ENCODE peak calls at places on chromosomes 6 and 20, in seven cellular contexts. L, R, G, P, S, B and H are unnamed samples.
A peak's percentile ranks its signal among the peaks of the same experiment; 100 is the strongest.

GRCh38 chr6:121453191-121453590 is 17.7 kb downstream of the GJA1 start:
- DNase-seq in L (no peak), P (no peak), R (no peak), S (no peak), G (no peak), B (no peak), H (no peak)

GRCh38 chr6:33314943-33315752 is 1.3 kb upstream of the TAPBP start:
- DNase-seq in S (no peak), R (peak; percentile 78), L (peak; percentile 40), P (peak; percentile 4), B (no peak), G (peak; percentile 65), H (peak; percentile 64)

GRCh38 chr20:53517146-53517545 is 76.5 kb downstream of the ZNF217 start:
- DNase-seq in B (peak; percentile 51), G (no peak), L (peak; percentile 54), R (no peak), S (no peak), P (no peak), H (no peak)

GRCh38 chr6:16136536-16137450 is 7.9 kb downstream of the MYLIP start:
- DNase-seq in P (no peak), B (no peak), L (peak; percentile 87), G (peak; percentile 40), S (no peak), R (no peak), H (no peak)

GRCh38 chr6:135434095-135434494 is 63.4 kb downstream of the AHI1 start:
- DNase-seq in S (no peak), G (no peak), R (no peak), L (no peak), P (no peak), B (no peak), H (no peak)

GRCh38 chr6:122653094-122653493 is 42.9 kb downstream of the PKIB start:
- DNase-seq in P (no peak), G (no peak), B (no peak), R (no peak), S (no peak), L (peak; percentile 81), H (no peak)

GRCh38 chr6:68160348-68160747 is 474.7 kb upstream of the ADGRB3 start:
- DNase-seq in G (no peak), P (no peak), S (no peak), B (no peak), R (no peak), L (no peak), H (no peak)

GRCh38 chr20:57326667-57327455 is 2.7 kb upstream of the SPO11 start:
- DNase-seq in G (no peak), P (no peak), L (peak; percentile 95), B (peak; percentile 98), R (no peak), S (no peak), H (no peak)

GRCh38 chr20:56249244-56249955 is 868 bp downstream of the MC3R start:
- DNase-seq in L (peak; percentile 31), R (no peak), S (no peak), G (no peak), B (peak; percentile 49), P (peak; percentile 31), H (no peak)

GRCh38 chr20:45857836-45858250 is 429 bp downstream of the ZSWIM3 start:
- DNase-seq in L (no peak), G (no peak), S (no peak), R (no peak), P (peak; percentile 66), B (no peak), H (no peak)

GRCh38 chr6:159931112-159931511 is 37.8 kb upstream of the IGF2R start:
- DNase-seq in B (no peak), L (no peak), G (no peak), S (no peak), P (no peak), R (no peak), H (no peak)

GRCh38 chr6:140623498-140623897 is 1249.0 kb upstream of the CITED2 start:
- DNase-seq in P (no peak), L (peak; percentile 62), G (no peak), S (no peak), B (no peak), R (no peak), H (no peak)

DNA sequence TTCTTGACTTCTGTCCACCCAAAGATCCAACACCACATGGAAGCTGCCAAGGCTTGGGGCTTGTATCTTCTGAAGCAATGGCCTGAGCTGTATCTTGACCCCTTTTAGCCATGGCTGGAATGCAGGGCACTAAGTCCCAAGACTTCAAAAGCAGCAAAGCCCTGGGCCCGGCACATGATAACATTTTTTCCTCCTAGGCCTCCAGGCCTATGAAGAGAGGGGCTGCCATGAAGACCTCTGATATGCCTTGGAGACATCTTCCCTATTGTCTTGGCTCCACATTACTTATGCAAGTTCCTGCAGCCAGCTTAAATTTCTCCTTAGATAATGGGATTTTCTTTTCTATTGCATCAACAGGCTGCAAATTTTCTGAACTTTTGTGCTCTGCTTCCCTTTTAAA is 1252.6 kb upstream of the CITED2 start:
- DNase-seq in S (no peak), P (no peak), G (no peak), L (no peak), B (no peak), R (no peak), H (no peak)
- H3K9me3 ChIP-seq in S (peaks cover 8% of the 10 kb centered on the region), P (peaks cover 8% of the 10 kb centered on the region), G (peaks cover 5% of the 10 kb centered on the region), L (peaks cover 9% of the 10 kb centered on the region), B (no peaks in the 10 kb centered on the region), R (no peaks in the 10 kb centered on the region), H (no peaks in the 10 kb centered on the region)

GRCh38 chr6:89281779-89282246 is 33.3 kb downstream of the GABRR2 start:
- DNase-seq in S (peak; percentile 42), R (no peak), G (peak; percentile 41), B (no peak), L (peak; percentile 52), P (peak; percentile 65), H (no peak)
- TF ChIP-seq CTCF in S (no peak), R (peak; percentile 42), G (no peak), B (peak; percentile 47), L (peak; percentile 55), P (peak; percentile 59), H (no peak)

GRCh38 chr6:132135409-132135808 is 184.2 kb upstream of the CCN2 start:
- DNase-seq in S (no peak), G (no peak), L (no peak), P (no peak), B (no peak), R (no peak), H (no peak)
- H3K4me3 ChIP-seq in S (no peak overlapping the region), G (no peak overlapping the region), L (no peak overlapping the region), P (no peak overlapping the region), B (no peak overlapping the region), R (no peak overlapping the region), H (no peak overlapping the region)

GRCh38 chr6:117034547-117034946 is 157.5 kb downstream of the RFX6 start:
- DNase-seq in B (no peak), P (no peak), S (no peak), R (no peak), L (peak; percentile 17), G (no peak), H (no peak)
- H3K9me3 ChIP-seq in B (no peaks in the 10 kb centered on the region), P (no peaks in the 10 kb centered on the region), S (no peaks in the 10 kb centered on the region), R (no peaks in the 10 kb centered on the region), L (no peaks in the 10 kb centered on the region), G (no peaks in the 10 kb centered on the region), H (no peaks in the 10 kb centered on the region)

GRCh38 chr20:35297153-35297552 is 4.9 kb upstream of the FAM83C start:
- DNase-seq in S (no peak), G (no peak), L (peak; percentile 56), P (no peak), R (no peak), B (peak; percentile 64), H (peak; percentile 6)
- TF ChIP-seq CTCF in S (no peak), G (no peak), L (peak; percentile 44), P (peak; percentile 29), R (no peak), B (peak; percentile 26), H (no peak)

DNA sequence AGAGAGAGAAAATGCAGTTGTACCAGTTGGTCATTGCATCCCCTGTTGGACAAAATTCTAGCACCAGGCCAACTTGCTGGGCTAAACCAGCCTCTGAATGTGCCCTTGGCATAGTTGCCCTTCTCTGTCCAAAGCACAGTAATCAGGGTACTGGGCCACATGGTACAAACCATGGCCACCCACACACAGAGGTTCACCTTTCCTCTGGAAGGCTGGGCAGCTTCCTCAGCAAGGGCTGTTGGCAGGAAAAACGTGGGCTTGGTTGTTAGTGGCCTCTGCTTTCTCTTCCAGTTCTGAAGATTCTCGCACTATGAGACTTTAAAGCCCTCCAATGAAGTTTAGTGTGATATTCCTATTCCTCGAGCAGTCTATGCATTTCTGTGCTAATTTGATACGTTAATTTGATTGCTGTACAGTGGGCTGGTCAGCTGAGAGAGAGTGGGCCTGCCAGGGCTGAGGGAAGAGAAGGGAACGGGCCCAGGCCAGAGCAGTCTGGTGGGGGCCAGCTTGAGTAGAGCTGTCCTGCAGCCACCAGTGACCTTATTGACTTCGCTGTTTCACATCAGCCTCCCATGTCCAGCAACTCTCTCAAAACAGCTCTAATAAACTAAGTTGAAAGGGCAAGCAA is 592 bp downstream of the DDO start:
- DNase-seq in P (no peak), L (no peak), G (no peak), B (no peak), S (no peak), R (peak; percentile 73), H (no peak)
- H3K4me3 ChIP-seq in P (peak overlapping the region; percentile 24), L (no peak overlapping the region), G (peak overlapping the region; percentile 33), B (no peak overlapping the region), S (no peak overlapping the region), R (peak overlapping the region; percentile 53), H (peak overlapping the region; percentile 27)